ENCODE peak calls at places on chromosomes 6 and 20, in four cellular contexts. C, I, P and O are unnamed samples.
A peak's percentile ranks its signal among the peaks of the same experiment; 100 is the strongest.

GRCh38 chr6:21899708-21900107 is 306.2 kb downstream of the SOX4 start:
- DNase-seq in C (no peak), I (no peak), P (no peak), O (no peak)

GRCh38 chr20:20130399-20130798 is 78.1 kb downstream of the CFAP61 start:
- DNase-seq in C (peak; percentile 17), I (peak; percentile 42), P (no peak), O (no peak)

GRCh38 chr6:148925701-148926100 is 178.9 kb downstream of the UST start:
- DNase-seq in C (peak; percentile 10), I (no peak), P (no peak), O (no peak)

GRCh38 chr6:130676077-130676772 is 151.0 kb upstream of the SMLR1 start:
- DNase-seq in C (no peak), I (no peak), P (no peak), O (no peak)

GRCh38 chr20:62791301-62792181 is 4.7 kb upstream of the MRGBP start:
- DNase-seq in C (peak; percentile 93), I (peak; percentile 78), P (peak; percentile 88), O (peak; percentile 88)

GRCh38 chr6:150229775-150230561 is 87.1 kb downstream of the PPP1R14C start:
- DNase-seq in C (peak; percentile 20), I (peak; percentile 85), P (peak; percentile 20), O (no peak)

GRCh38 chr6:137016366-137016765 is 28.4 kb downstream of the IL20RA start:
- DNase-seq in C (peak; percentile 15), I (no peak), P (no peak), O (no peak)

GRCh38 chr6:163710552-163710951 is 296.0 kb downstream of the QKI start:
- DNase-seq in C (no peak), I (no peak), P (no peak), O (no peak)

GRCh38 chr20:56430471-56430870 is 18.4 kb downstream of the CASS4 start:
- DNase-seq in C (no peak), I (no peak), P (no peak), O (no peak)

GRCh38 chr20:25553819-25554296 is 31.5 kb downstream of the NINL start:
- DNase-seq in C (peak; percentile 61), I (no peak), P (no peak), O (no peak)

GRCh38 chr6:29531668-29532067 is 27.9 kb downstream of the UBD start:
- DNase-seq in C (no peak), I (peak; percentile 42), P (peak; percentile 59), O (no peak)

GRCh38 chr6:31170600-31170881 is at the start of gene POU5F1:
- DNase-seq in C (no peak), I (no peak), P (no peak), O (no peak)

GRCh38 chr20:33933469-33933909 is 60.2 kb upstream of the RALY start:
- DNase-seq in C (peak; percentile 76), I (peak; percentile 61), P (peak; percentile 78), O (peak; percentile 55)

GRCh38 chr20:19770375-19770774 is 12.3 kb downstream of the RIN2 start:
- DNase-seq in C (peak; percentile 28), I (no peak), P (no peak), O (no peak)

GRCh38 chr20:51910202-51911050 is 108.1 kb upstream of the SALL4 start:
- DNase-seq in C (peak; percentile 27), I (no peak), P (no peak), O (no peak)

GRCh38 chr6:140039343-140039742 is 664.9 kb upstream of the CITED2 start:
- DNase-seq in C (no peak), I (no peak), P (no peak), O (no peak)

GRCh38 chr6:68651018-68651985 is 16.2 kb downstream of the ADGRB3 start:
- DNase-seq in C (peak; percentile 73), I (no peak), P (no peak), O (no peak)

GRCh38 chr6:40586800-40587201 is 363 bp downstream of the LRFN2 start:
- DNase-seq in C (no peak), I (no peak), P (no peak), O (peak; percentile 30)

GRCh38 chr6:133396225-133396624 is 155.1 kb downstream of the EYA4 start:
- DNase-seq in C (peak; percentile 68), I (peak; percentile 5), P (no peak), O (no peak)

GRCh38 chr6:156822747-156823206 is 45.6 kb downstream of the ARID1B start:
- DNase-seq in C (no peak), I (no peak), P (no peak), O (no peak)

GRCh38 chr20:21514553-21515251 is 838 bp upstream of the NKX2-2 start:
- DNase-seq in C (no peak), I (no peak), P (no peak), O (no peak)

GRCh38 chr6:157779705-157780604 is 43.1 kb upstream of the SNX9 start:
- DNase-seq in C (peak; percentile 53), I (peak; percentile 41), P (no peak), O (no peak)

GRCh38 chr6:48151142-48151541 is 40.1 kb upstream of the PTCHD4 start:
- DNase-seq in C (peak; percentile 47), I (peak; percentile 93), P (no peak), O (no peak)

GRCh38 chr6:7312616-7313504 is at the start of gene SSR1:
- DNase-seq in C (peak; percentile 96), I (peak; percentile 96), P (peak; percentile 97), O (peak; percentile 98)

GRCh38 chr6:37207903-37208456 is 38.0 kb downstream of the PIM1 start:
- DNase-seq in C (peak; percentile 85), I (peak; percentile 77), P (peak; percentile 97), O (peak; percentile 86)

GRCh38 chr6:170201361-170201760 is 89.5 kb downstream of the DLL1 start:
- DNase-seq in C (no peak), I (no peak), P (no peak), O (no peak)

GRCh38 chr6:16238658-16239089 is 287 bp downstream of the GMPR start:
- DNase-seq in C (no peak), I (no peak), P (no peak), O (no peak)

GRCh38 chr6:18528084-18528743 is 141.1 kb downstream of the RNF144B start:
- DNase-seq in C (peak; percentile 35), I (no peak), P (no peak), O (no peak)

GRCh38 chr20:49037962-49038387 is 8.1 kb upstream of the CSE1L start:
- DNase-seq in C (peak; percentile 6), I (no peak), P (peak; percentile 44), O (no peak)

GRCh38 chr6:13554929-13555333 is 19.5 kb upstream of the SIRT5 start:
- DNase-seq in C (peak; percentile 24), I (no peak), P (no peak), O (peak; percentile 17)

GRCh38 chr6:38522322-38522721 is 117.4 kb downstream of the BTBD9 start:
- DNase-seq in C (peak; percentile 77), I (no peak), P (no peak), O (no peak)

GRCh38 chr6:24646771-24647170 is 780 bp upstream of the KIAA0319 start:
- DNase-seq in C (peak; percentile 53), I (peak; percentile 51), P (no peak), O (no peak)

GRCh38 chr6:10901751-10902150 is 14.9 kb downstream of the SYCP2L start:
- DNase-seq in C (no peak), I (no peak), P (no peak), O (no peak)

GRCh38 chr6:138580040-138580439 is 80.7 kb upstream of the NHSL1 start:
- DNase-seq in C (no peak), I (no peak), P (no peak), O (no peak)

GRCh38 chr20:50256577-50256976 is 65.9 kb downstream of the CEBPB start:
- DNase-seq in C (peak; percentile 49), I (no peak), P (no peak), O (no peak)
- TF ChIP-seq CTCF in C (peak; percentile 3), I (no peak), P (no peak), O (no peak)

DNA sequence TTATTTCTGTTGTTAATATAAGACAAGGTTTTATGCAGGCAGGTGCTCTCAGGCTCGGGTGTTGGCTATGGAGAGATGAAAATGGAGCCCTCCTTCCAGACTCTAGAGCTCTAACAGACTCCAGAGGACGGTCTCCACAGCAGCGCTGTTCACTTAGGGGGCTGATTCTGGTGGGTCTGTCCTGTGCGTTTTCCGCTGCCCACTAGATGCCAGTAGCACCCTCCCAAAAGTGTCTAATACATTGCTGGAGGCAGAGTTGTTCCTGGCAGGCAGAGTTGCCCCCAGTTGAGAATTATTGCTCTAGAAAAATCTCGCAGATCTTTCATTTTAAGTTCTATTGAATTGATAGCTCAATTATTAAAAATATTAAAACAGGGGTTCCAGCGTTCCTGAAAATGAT is 109.9 kb downstream of the MAP3K4 start:
- DNase-seq in C (peak; percentile 8), I (no peak), P (no peak), O (peak; percentile 41)
- TF ChIP-seq CTCF in C (no peak), I (no peak), P (no peak), O (no peak)

GRCh38 chr6:42819803-42820508 is 38.1 kb downstream of the BICRAL start:
- DNase-seq in C (peak; percentile 16), I (no peak), P (peak; percentile 15), O (no peak)
- TF ChIP-seq CTCF in C (peak; percentile 25), I (peak; percentile 21), P (no peak), O (no peak)

GRCh38 chr6:32968770-32969684 is 633 bp downstream of the BRD2 start:
- DNase-seq in C (peak; percentile 88), I (peak; percentile 86), P (peak; percentile 83), O (peak; percentile 53)
- TF ChIP-seq CTCF in C (peak; percentile 25), I (peak; percentile 41), P (no peak), O (no peak)

DNA sequence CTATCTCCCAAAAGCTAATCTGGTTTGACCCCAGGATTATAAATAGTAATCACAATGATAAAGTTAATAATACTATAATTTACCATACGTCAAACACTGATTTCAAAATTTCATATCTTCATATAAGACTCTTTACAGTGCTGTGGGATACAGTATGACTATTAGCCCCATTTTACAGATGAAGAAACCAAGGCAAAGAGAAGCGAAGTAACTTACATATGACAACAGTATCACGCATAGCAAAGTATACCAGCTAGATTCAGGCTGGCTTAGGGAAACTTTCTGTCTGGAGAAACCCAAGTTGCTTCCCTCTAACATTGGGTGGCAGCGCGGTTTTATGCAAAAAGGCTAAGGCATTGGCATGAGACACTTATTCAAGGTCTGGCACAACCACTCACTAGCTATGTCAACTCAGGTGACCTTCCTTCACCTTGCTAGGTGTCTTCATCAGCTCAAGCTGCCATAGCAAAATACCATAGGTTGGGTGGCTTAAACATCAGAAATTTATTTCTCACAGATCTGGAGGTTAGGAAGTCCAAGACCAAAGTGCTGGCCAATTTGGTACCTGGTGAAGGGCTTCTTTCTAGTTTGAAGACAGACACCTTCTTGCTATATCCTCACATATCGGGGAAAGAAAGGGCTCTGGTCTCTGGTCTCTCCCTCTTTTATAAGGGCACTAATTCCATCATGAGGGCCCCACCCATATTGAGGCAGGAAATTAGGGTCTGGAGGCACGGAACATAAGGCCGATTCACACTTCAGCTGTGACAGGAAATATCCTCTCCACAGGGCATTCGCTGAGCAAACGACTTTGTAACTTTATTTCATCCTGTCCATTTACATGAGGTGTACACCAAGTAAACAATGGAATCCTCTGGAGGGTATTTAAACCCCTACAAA is 22.4 kb upstream of the UTRN start:
- DNase-seq in C (no peak), I (no peak), P (peak; percentile 17), O (no peak)
- TF ChIP-seq CTCF in C (no peak), I (peak; percentile 14), P (no peak), O (no peak)

GRCh38 chr6:122151768-122152167 is 247.7 kb upstream of the HSF2 start:
- DNase-seq in C (no peak), I (no peak), P (no peak), O (no peak)

GRCh38 chr6:122153530-122153929 is 245.9 kb upstream of the HSF2 start:
- DNase-seq in C (no peak), I (no peak), P (no peak), O (no peak)

GRCh38 chr6:122151066-122151465 is 248.4 kb upstream of the HSF2 start:
- DNase-seq in C (no peak), I (no peak), P (no peak), O (no peak)

GRCh38 chr6:122154912-122155516 is 244.4 kb upstream of the HSF2 start:
- DNase-seq in C (no peak), I (no peak), P (no peak), O (no peak)
- TF ChIP-seq CTCF in C (no peak), I (no peak), P (no peak), O (no peak)